ENCODE peak calls at places on chromosomes 13 and 19, in nine cellular contexts. Z is IMR-90, S is suprapubic skin, T is H54, I is prostate gland, O is Peyer's patch, P is breast epithelium, K is lower leg skin, Q is esophagus muscularis mucosa. G is an unnamed sample.

GRCh38 chr13:40982772-40983171 is 36.3 kb downstream of the ELF1 start:
- DNase-seq in Z (peak), S (no peak), T (no peak), I (peak), O (peak), P (no peak), K (no peak), Q (no peak), G (peak)

GRCh38 chr13:75959861-75960481 is 323.8 kb downstream of the LMO7 start:
- DNase-seq in Z (no peak), S (no peak), T (no peak), I (no peak), O (no peak), P (no peak), K (no peak), Q (no peak), G (no peak)

GRCh38 chr13:40490086-40490723 is 176.2 kb downstream of the FOXO1 start:
- DNase-seq in Z (no peak), S (no peak), T (no peak), I (no peak), O (peak), P (no peak), K (peak), Q (no peak), G (no peak)

GRCh38 chr13:73677041-73677589 is 457.1 kb downstream of the KLF12 start:
- DNase-seq in Z (peak), S (no peak), T (no peak), I (peak), O (no peak), P (no peak), K (no peak), Q (no peak), G (no peak)

GRCh38 chr13:53075356-53076041 is 46.9 kb downstream of the OLFM4 start:
- DNase-seq in Z (no peak), S (no peak), T (no peak), I (no peak), O (no peak), P (no peak), K (no peak), Q (peak), G (no peak)

GRCh38 chr13:50389726-50390125 is 374.5 kb downstream of the KCNRG start:
- DNase-seq in Z (no peak), S (no peak), T (no peak), I (no peak), O (no peak), P (no peak), K (no peak), Q (no peak), G (no peak)

GRCh38 chr19:50431343-50432220 is 1.1 kb upstream of the MYBPC2 start:
- DNase-seq in Z (peak), S (peak), T (peak), I (peak), O (peak), P (peak), K (peak), Q (peak), G (peak)

GRCh38 chr19:39996218-39996810 is 546 bp upstream of the ZNF546 start:
- DNase-seq in Z (peak), S (no peak), T (peak), I (no peak), O (peak), P (no peak), K (no peak), Q (no peak), G (peak)

GRCh38 chr13:27536361-27537101 is 83.8 kb downstream of the LNX2 start:
- DNase-seq in Z (no peak), S (no peak), T (no peak), I (no peak), O (no peak), P (no peak), K (no peak), Q (no peak), G (no peak)

GRCh38 chr13:45331123-45331619 is 9.8 kb downstream of the TPT1 start:
- DNase-seq in Z (no peak), S (no peak), T (no peak), I (no peak), O (no peak), P (no peak), K (no peak), Q (no peak), G (no peak)

GRCh38 chr19:58328999-58329398 is 2.2 kb downstream of the ZSCAN22 start:
- DNase-seq in Z (no peak), S (no peak), T (no peak), I (no peak), O (no peak), P (no peak), K (no peak), Q (no peak), G (peak)

GRCh38 chr13:73598021-73598712 is 536.0 kb downstream of the KLF12 start:
- DNase-seq in Z (peak), S (no peak), T (no peak), I (no peak), O (no peak), P (no peak), K (no peak), Q (no peak), G (no peak)

GRCh38 chr13:46181799-46182490 is at the start of gene LCP1:
- DNase-seq in Z (no peak), S (no peak), T (no peak), I (no peak), O (peak), P (peak), K (no peak), Q (no peak), G (peak)

GRCh38 chr13:100506154-100506553 is 82.4 kb downstream of the GGACT start:
- DNase-seq in Z (no peak), S (no peak), T (no peak), I (no peak), O (no peak), P (no peak), K (no peak), Q (no peak), G (no peak)

GRCh38 chr13:98778749-98779148 is 26.3 kb upstream of the SLC15A1 start:
- DNase-seq in Z (no peak), S (no peak), T (peak), I (no peak), O (no peak), P (no peak), K (no peak), Q (no peak), G (no peak)

GRCh38 chr19:10418281-10419199 is 1.8 kb upstream of the PDE4A start:
- DNase-seq in Z (no peak), S (no peak), T (no peak), I (no peak), O (no peak), P (no peak), K (peak), Q (no peak), G (no peak)

GRCh38 chr19:35013047-35013819 is 13.1 kb downstream of the GRAMD1A start:
- DNase-seq in Z (peak), S (peak), T (peak), I (peak), O (peak), P (peak), K (peak), Q (peak), G (peak)

GRCh38 chr13:30983431-30983830 is 51.0 kb downstream of the TEX26 start:
- DNase-seq in Z (no peak), S (no peak), T (no peak), I (no peak), O (no peak), P (no peak), K (no peak), Q (peak), G (no peak)

GRCh38 chr13:33785384-33785783 is 32.6 kb upstream of the RFC3 start:
- DNase-seq in Z (no peak), S (no peak), T (no peak), I (no peak), O (no peak), P (no peak), K (no peak), Q (no peak), G (peak)

GRCh38 chr19:45125975-45126493 is 33.1 kb downstream of the PPP1R37 start:
- DNase-seq in Z (peak), S (no peak), T (peak), I (peak), O (peak), P (peak), K (peak), Q (no peak), G (peak)

GRCh38 chr19:35213678-35214632 is 14.6 kb downstream of the FAM187B start:
- DNase-seq in Z (peak), S (peak), T (peak), I (peak), O (peak), P (peak), K (peak), Q (no peak), G (no peak)

GRCh38 chr13:45851171-45851889 is at the start of gene SIAH3:
- DNase-seq in Z (no peak), S (no peak), T (no peak), I (no peak), O (peak), P (no peak), K (no peak), Q (no peak), G (no peak)

GRCh38 chr19:38661996-38662395 is 14.5 kb downstream of the ACTN4 start:
- DNase-seq in Z (no peak), S (no peak), T (no peak), I (peak), O (no peak), P (peak), K (no peak), Q (no peak), G (no peak)

GRCh38 chr13:51520524-51520923 is 63.7 kb upstream of the WDFY2 start:
- DNase-seq in Z (peak), S (no peak), T (no peak), I (peak), O (no peak), P (peak), K (no peak), Q (no peak), G (no peak)

GRCh38 chr13:43368003-43368402 is 344.6 kb downstream of the DNAJC15 start:
- DNase-seq in Z (peak), S (no peak), T (no peak), I (peak), O (no peak), P (no peak), K (no peak), Q (no peak), G (no peak)

GRCh38 chr13:87827479-87827878 is 156.3 kb downstream of the SLITRK5 start:
- DNase-seq in Z (no peak), S (no peak), T (peak), I (no peak), O (no peak), P (no peak), K (no peak), Q (no peak), G (no peak)

GRCh38 chr13:24068472-24068871 is 92.0 kb upstream of the SPATA13 start:
- DNase-seq in Z (no peak), S (no peak), T (no peak), I (no peak), O (no peak), P (no peak), K (no peak), Q (no peak), G (no peak)

GRCh38 chr19:58559275-58560006 is 1.0 kb upstream of the UBE2M start:
- DNase-seq in Z (peak), S (peak), T (peak), I (peak), O (peak), P (peak), K (peak), Q (peak), G (no peak)

GRCh38 chr19:11111771-11112144 is 22.5 kb downstream of the LDLR start:
- DNase-seq in Z (no peak), S (no peak), T (no peak), I (no peak), O (no peak), P (no peak), K (no peak), Q (no peak), G (no peak)

GRCh38 chr13:76791290-76791664 is 94.9 kb downstream of the KCTD12 start:
- DNase-seq in Z (no peak), S (no peak), T (no peak), I (no peak), O (no peak), P (no peak), K (no peak), Q (no peak), G (no peak)

GRCh38 chr13:40109324-40109958 is 454.0 kb downstream of the COG6 start:
- DNase-seq in Z (peak), S (no peak), T (peak), I (no peak), O (no peak), P (no peak), K (no peak), Q (no peak), G (no peak)

GRCh38 chr13:60062502-60062901 is 101.2 kb downstream of the DIAPH3 start:
- DNase-seq in Z (peak), S (no peak), T (no peak), I (no peak), O (no peak), P (no peak), K (no peak), Q (no peak), G (no peak)

GRCh38 chr19:7337380-7338194 is 11.2 kb upstream of the ARHGEF18 start:
- DNase-seq in Z (no peak), S (peak), T (no peak), I (no peak), O (peak), P (no peak), K (peak), Q (no peak), G (no peak)

GRCh38 chr13:93529961-93530360 is 303.4 kb downstream of the GPC6 start:
- DNase-seq in Z (peak), S (no peak), T (no peak), I (no peak), O (no peak), P (no peak), K (no peak), Q (no peak), G (no peak)

GRCh38 chr13:20544186-20544914 is 18.7 kb upstream of the CRYL1 start:
- DNase-seq in Z (no peak), S (no peak), T (no peak), I (no peak), O (no peak), P (no peak), K (no peak), Q (no peak), G (no peak)

GRCh38 chr19:49362048-49362925 is at the start of gene TEAD2:
- DNase-seq in Z (peak), S (peak), T (peak), I (peak), O (peak), P (peak), K (peak), Q (peak), G (no peak)

GRCh38 chr19:29563688-29564087 is 37.9 kb downstream of the VSTM2B start:
- DNase-seq in Z (no peak), S (no peak), T (no peak), I (no peak), O (no peak), P (no peak), K (peak), Q (no peak), G (no peak)

GRCh38 chr19:29567366-29567915 is 38.6 kb upstream of the POP4 start:
- DNase-seq in Z (no peak), S (no peak), T (no peak), I (no peak), O (no peak), P (no peak), K (peak), Q (no peak), G (no peak)

GRCh38 chr19:29564574-29565005 is 38.8 kb downstream of the VSTM2B start:
- DNase-seq in Z (no peak), S (no peak), T (no peak), I (no peak), O (no peak), P (no peak), K (peak), Q (no peak), G (no peak)

GRCh38 chr19:29566496-29567054 is 39.5 kb upstream of the POP4 start:
- DNase-seq in Z (no peak), S (no peak), T (no peak), I (no peak), O (no peak), P (no peak), K (peak), Q (no peak), G (no peak)

GRCh38 chr19:29565171-29565570 is 39.4 kb downstream of the VSTM2B start:
- DNase-seq in Z (no peak), S (no peak), T (no peak), I (no peak), O (no peak), P (no peak), K (peak), Q (no peak), G (no peak)
- TF ChIP-seq POLR2A in Z (no peak), S (no peak), T (no peak), I (no peak), O (no peak), P (no peak), K (no peak), Q (no peak), G (no peak)

GRCh38 chr19:21087871-21088270 is 5.9 kb downstream of the ZNF714 start:
- DNase-seq in Z (no peak), S (no peak), T (no peak), I (no peak), O (no peak), P (no peak), K (no peak), Q (no peak), G (no peak)

GRCh38 chr19:21084343-21084742 is 2.3 kb downstream of the ZNF714 start:
- DNase-seq in Z (peak), S (no peak), T (no peak), I (no peak), O (no peak), P (no peak), K (no peak), Q (no peak), G (no peak)

DNA sequence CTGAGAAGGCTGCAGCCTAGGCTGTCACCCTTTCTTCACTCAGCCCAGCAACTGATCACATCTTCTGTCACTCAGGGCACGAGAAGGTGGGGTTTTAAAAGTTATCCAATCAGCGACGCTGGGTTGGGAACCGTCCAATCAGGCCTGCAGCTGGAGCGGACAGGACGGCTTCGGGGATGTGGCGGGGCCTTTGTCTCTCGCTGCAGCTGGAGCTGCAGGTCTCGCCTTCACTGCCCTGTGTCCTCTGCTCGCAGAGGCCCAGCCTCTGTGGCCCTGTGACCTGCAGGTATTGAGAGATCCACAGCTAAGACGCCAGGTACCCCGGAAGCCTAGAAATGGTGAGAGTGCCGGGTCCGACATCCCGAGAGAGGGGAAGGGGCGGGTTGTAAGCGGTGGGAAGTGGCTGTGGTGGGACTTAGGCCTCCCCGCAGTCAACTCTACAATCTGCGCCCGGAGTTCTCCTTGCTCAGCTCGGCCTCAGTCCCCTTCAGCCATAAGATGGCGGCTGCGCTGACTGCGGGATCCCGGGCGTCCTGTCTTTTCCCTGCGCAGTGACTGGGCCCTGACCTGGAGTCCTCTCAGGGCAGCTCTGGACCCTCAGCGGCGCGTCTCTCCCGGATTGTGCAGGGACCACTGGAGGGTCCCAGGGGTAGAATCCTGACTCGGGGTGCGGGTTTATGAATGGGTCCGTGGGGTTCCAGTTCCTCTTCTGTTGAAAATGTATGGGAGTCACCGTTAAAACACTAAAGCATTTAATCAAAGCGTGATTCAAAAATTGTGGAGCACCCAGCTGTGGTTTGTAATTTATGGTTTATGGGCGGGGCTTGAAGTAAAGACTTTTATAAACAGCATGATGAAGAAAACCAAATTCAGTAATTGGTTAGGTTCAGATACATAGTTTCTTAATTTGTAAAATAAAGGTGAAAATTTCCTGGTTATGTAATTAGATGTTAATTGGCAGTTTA is at the start of gene ZNF714:
- DNase-seq in Z (peak), S (peak), T (peak), I (peak), O (peak), P (peak), K (peak), Q (peak), G (peak)
- TF ChIP-seq POLR2A in Z (peak), S (no peak), T (peak), I (peak), O (peak), P (no peak), K (no peak), Q (no peak), G (peak)

GRCh38 chr19:19111138-19111835 is 27.0 kb downstream of the TMEM161A start:
- DNase-seq in Z (no peak), S (no peak), T (no peak), I (no peak), O (no peak), P (no peak), K (no peak), Q (no peak), G (no peak)

GRCh38 chr19:19113040-19113541 is 25.2 kb downstream of the TMEM161A start:
- DNase-seq in Z (peak), S (no peak), T (peak), I (no peak), O (no peak), P (no peak), K (no peak), Q (no peak), G (peak)

GRCh38 chr19:19110410-19111137 is 27.7 kb downstream of the TMEM161A start:
- DNase-seq in Z (no peak), S (no peak), T (no peak), I (no peak), O (no peak), P (no peak), K (no peak), Q (no peak), G (peak)

GRCh38 chr19:19109601-19110000 is 28.7 kb downstream of the TMEM161A start:
- DNase-seq in Z (peak), S (no peak), T (no peak), I (no peak), O (no peak), P (no peak), K (no peak), Q (no peak), G (no peak)

GRCh38 chr19:19111967-19112580 is 26.2 kb downstream of the TMEM161A start:
- DNase-seq in Z (no peak), S (no peak), T (no peak), I (no peak), O (no peak), P (no peak), K (no peak), Q (no peak), G (no peak)
- TF ChIP-seq POLR2A in Z (no peak), S (no peak), T (no peak), I (no peak), O (no peak), P (no peak), K (no peak), Q (no peak), G (no peak)

GRCh38 chr13:66994097-66994496 is 236.0 kb downstream of the PCDH9 start:
- DNase-seq in Z (peak), S (peak), T (peak), I (no peak), O (peak), P (peak), K (peak), Q (no peak), G (peak)

GRCh38 chr13:66995366-66995663 is 234.8 kb downstream of the PCDH9 start:
- DNase-seq in Z (no peak), S (no peak), T (no peak), I (no peak), O (no peak), P (no peak), K (no peak), Q (no peak), G (no peak)

GRCh38 chr13:66994498-66995365 is 235.4 kb downstream of the PCDH9 start:
- DNase-seq in Z (no peak), S (no peak), T (no peak), I (no peak), O (no peak), P (no peak), K (no peak), Q (no peak), G (no peak)

GRCh38 chr13:66992683-66993082 is 237.5 kb downstream of the PCDH9 start:
- DNase-seq in Z (no peak), S (no peak), T (no peak), I (no peak), O (no peak), P (no peak), K (no peak), Q (no peak), G (no peak)

GRCh38 chr13:66996503-66996902 is 233.6 kb downstream of the PCDH9 start:
- DNase-seq in Z (peak), S (no peak), T (no peak), I (no peak), O (no peak), P (no peak), K (no peak), Q (no peak), G (no peak)
- TF ChIP-seq POLR2A in Z (no peak), S (no peak), T (no peak), I (no peak), O (no peak), P (no peak), K (no peak), Q (no peak), G (no peak)

DNA sequence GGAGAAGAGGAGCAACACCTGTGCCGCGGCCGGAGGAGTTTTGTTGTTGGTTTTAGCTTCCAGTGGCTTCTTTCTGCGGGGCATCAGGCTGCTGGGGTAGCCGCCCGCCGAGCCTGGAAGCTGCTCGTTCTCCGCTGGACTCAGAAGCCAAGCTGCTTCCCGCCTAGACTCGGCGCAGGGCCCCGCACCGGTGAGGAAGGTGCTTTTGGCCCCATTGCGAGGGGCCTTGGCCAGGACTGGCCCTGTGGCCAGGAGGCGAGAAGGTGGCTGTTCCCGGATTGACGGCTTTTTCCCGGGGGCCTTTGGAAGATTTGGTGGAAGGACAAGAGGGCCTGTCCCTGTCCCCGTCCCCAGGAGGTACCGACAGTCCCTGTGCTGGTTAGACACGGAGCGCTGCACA is 28.8 kb downstream of the CERS1 start:
- DNase-seq in Z (no peak), S (no peak), T (no peak), I (no peak), O (no peak), P (no peak), K (no peak), Q (no peak), G (no peak)
- TF ChIP-seq POLR2A in Z (no peak), S (no peak), T (no peak), I (no peak), O (no peak), P (no peak), K (no peak), Q (no peak), G (no peak)